ENCODE peak calls at places on chromosomes 13 and 19, in nine cellular contexts. E is heart right ventricle; M is Panc1; K is pancreas; G is CD4-positive, CD25-positive, alpha-beta regulatory T cell; L is heart left ventricle; I is IMR-90; P is astrocyte; J is cardiac muscle cell. B is an unnamed sample. For H3K4me1, the result is how much of the 10 kb centered on the place peaks cover.

GRCh38 chr19:39842693-39843435 is 3.3 kb downstream of the FBL start:
- DNase-seq in E (no peak), M (no peak), P (no peak), I (no peak), J (no peak), G (no peak), L (no peak), K (no peak), B (no peak)

GRCh38 chr13:97275265-97275664 is 53.1 kb downstream of the MBNL2 start:
- DNase-seq in J (peak), K (no peak), I (peak), P (peak), G (no peak), M (no peak), E (no peak), L (no peak), B (no peak)

GRCh38 chr19:42563352-42564210 is 31.1 kb downstream of the CEACAM8 start:
- DNase-seq in E (peak), L (peak), I (peak), J (peak), K (peak), G (peak), P (peak), M (peak), B (no peak)

GRCh38 chr19:51417807-51418152 is 338 bp upstream of the SIGLEC10 start:
- DNase-seq in I (no peak), J (no peak), M (no peak), K (no peak), G (no peak), P (no peak), L (no peak), E (no peak), B (no peak)

GRCh38 chr13:100493418-100493817 is 95.2 kb downstream of the GGACT start:
- DNase-seq in G (no peak), P (peak), E (no peak), I (no peak), M (no peak), K (no peak), L (no peak), J (peak), B (no peak)

GRCh38 chr19:41866284-41866683 is 6.2 kb downstream of the RPS19 start:
- DNase-seq in K (no peak), L (no peak), J (no peak), G (no peak), M (no peak), P (no peak), E (no peak), I (no peak), B (no peak)

GRCh38 chr13:100517135-100517534 is 71.5 kb downstream of the GGACT start:
- DNase-seq in E (no peak), P (no peak), I (no peak), L (no peak), J (no peak), M (no peak), K (peak), G (no peak), B (no peak)

GRCh38 chr13:94028234-94029145 is 451.0 kb downstream of the DCT start:
- DNase-seq in G (no peak), K (no peak), J (peak), P (no peak), E (no peak), I (no peak), L (no peak), M (no peak), B (no peak)

GRCh38 chr13:101139076-101139475 is 277.2 kb downstream of the NALCN start:
- DNase-seq in E (no peak), I (no peak), G (no peak), K (no peak), L (no peak), M (no peak), P (no peak), J (no peak), B (no peak)

GRCh38 chr19:12244370-12244769 is 50.3 kb downstream of the ZNF44 start:
- DNase-seq in K (no peak), P (no peak), M (no peak), E (no peak), I (no peak), G (no peak), J (no peak), L (no peak), B (no peak)

GRCh38 chr13:112431734-112432133 is 55.6 kb downstream of the SPACA7 start:
- DNase-seq in G (no peak), M (no peak), E (no peak), K (no peak), I (no peak), P (no peak), L (no peak), J (no peak), B (no peak)

GRCh38 chr13:99344610-99345208 is 37.5 kb upstream of the GPR183 start:
- DNase-seq in E (no peak), J (no peak), M (no peak), K (no peak), I (no peak), G (no peak), P (no peak), L (no peak), B (no peak)

GRCh38 chr19:30924670-30925069 is 424.6 kb downstream of the TSHZ3 start:
- DNase-seq in I (no peak), M (no peak), K (no peak), J (no peak), E (no peak), P (no peak), L (no peak), G (no peak), B (no peak)

GRCh38 chr19:32566246-32566830 is 14.7 kb upstream of the PDCD5 start:
- DNase-seq in K (no peak), J (peak), G (no peak), M (no peak), I (peak), L (no peak), E (no peak), P (no peak), B (no peak)

GRCh38 chr19:35266904-35267817 is 1.6 kb upstream of the USF2 start:
- DNase-seq in I (peak), G (no peak), P (no peak), K (peak), J (no peak), L (peak), M (no peak), E (peak), B (no peak)

GRCh38 chr19:12064266-12065099 is at the start of gene ZNF844:
- DNase-seq in G (peak), I (peak), P (peak), L (peak), E (peak), K (peak), M (peak), J (peak), B (peak)

GRCh38 chr13:61760102-61760501 is 344.5 kb upstream of the PCDH20 start:
- DNase-seq in K (no peak), P (no peak), E (no peak), M (no peak), J (no peak), L (no peak), I (no peak), G (no peak), B (no peak)

GRCh38 chr13:44651209-44651608 is 75.1 kb upstream of the TSC22D1 start:
- DNase-seq in P (no peak), I (no peak), M (no peak), G (no peak), J (no peak), L (no peak), E (no peak), K (no peak), B (no peak)

GRCh38 chr19:4375164-4375619 is 25.2 kb downstream of the SH3GL1 start:
- DNase-seq in I (no peak), K (peak), L (peak), G (no peak), M (no peak), E (no peak), P (no peak), J (no peak), B (no peak)

GRCh38 chr13:22000191-22000590 is 329.3 kb downstream of the FGF9 start:
- DNase-seq in M (no peak), E (no peak), I (no peak), L (no peak), J (no peak), G (no peak), P (no peak), K (no peak), B (no peak)

GRCh38 chr13:114022876-114023275 is 49.0 kb upstream of the C13orf46 start:
- DNase-seq in I (no peak), G (no peak), M (no peak), K (no peak), J (no peak), P (no peak), L (peak), E (no peak), B (no peak)

GRCh38 chr13:110722971-110723370 is 9.5 kb downstream of the ING1 start:
- DNase-seq in K (no peak), P (no peak), I (no peak), L (no peak), G (no peak), E (no peak), M (no peak), J (no peak), B (no peak)

GRCh38 chr13:65756071-65756671 is 1474.0 kb downstream of the PCDH9 start:
- DNase-seq in M (no peak), I (no peak), E (no peak), J (no peak), L (no peak), K (no peak), P (no peak), G (no peak), B (no peak)

GRCh38 chr19:41376241-41376997 is at the start of gene TMEM91:
- DNase-seq in P (no peak), L (peak), E (peak), J (peak), I (no peak), G (no peak), M (no peak), K (no peak), B (no peak)

GRCh38 chr19:1433119-1434039 is 4.8 kb upstream of the RPS15 start:
- DNase-seq in M (no peak), G (no peak), K (no peak), L (no peak), E (no peak), I (no peak), P (no peak), J (no peak), B (no peak)

GRCh38 chr19:53870485-53870844 is 2.8 kb downstream of the MYADM start:
- DNase-seq in P (no peak), G (no peak), J (no peak), M (no peak), I (no peak), E (no peak), L (no peak), K (no peak), B (no peak)

GRCh38 chr19:30666301-30666803 is 294.2 kb downstream of the ZNF536 start:
- DNase-seq in E (peak), L (no peak), G (peak), K (peak), M (peak), J (peak), P (no peak), I (peak), B (no peak)

GRCh38 chr13:66344770-66345367 is 885.3 kb downstream of the PCDH9 start:
- DNase-seq in M (no peak), P (no peak), I (no peak), G (no peak), E (no peak), J (no peak), L (no peak), K (no peak), B (no peak)

GRCh38 chr13:112348642-112349345 is 27.4 kb upstream of the SPACA7 start:
- DNase-seq in P (no peak), L (no peak), M (no peak), J (no peak), K (no peak), G (no peak), I (no peak), E (no peak), B (no peak)

GRCh38 chr19:37999309-38000213 is 92.6 kb downstream of the SIPA1L3 start:
- DNase-seq in M (peak), I (peak), L (peak), K (no peak), E (peak), G (no peak), J (peak), P (peak), B (no peak)

GRCh38 chr13:98300956-98301641 is 124.0 kb upstream of the RNF113B start:
- DNase-seq in J (peak), K (no peak), I (peak), E (no peak), L (no peak), M (peak), P (peak), G (no peak), B (no peak)

GRCh38 chr13:29591310-29591709 is 4.2 kb downstream of the SLC7A1 start:
- DNase-seq in J (no peak), E (no peak), P (no peak), G (no peak), M (no peak), K (no peak), L (no peak), I (peak), B (no peak)

DNA sequence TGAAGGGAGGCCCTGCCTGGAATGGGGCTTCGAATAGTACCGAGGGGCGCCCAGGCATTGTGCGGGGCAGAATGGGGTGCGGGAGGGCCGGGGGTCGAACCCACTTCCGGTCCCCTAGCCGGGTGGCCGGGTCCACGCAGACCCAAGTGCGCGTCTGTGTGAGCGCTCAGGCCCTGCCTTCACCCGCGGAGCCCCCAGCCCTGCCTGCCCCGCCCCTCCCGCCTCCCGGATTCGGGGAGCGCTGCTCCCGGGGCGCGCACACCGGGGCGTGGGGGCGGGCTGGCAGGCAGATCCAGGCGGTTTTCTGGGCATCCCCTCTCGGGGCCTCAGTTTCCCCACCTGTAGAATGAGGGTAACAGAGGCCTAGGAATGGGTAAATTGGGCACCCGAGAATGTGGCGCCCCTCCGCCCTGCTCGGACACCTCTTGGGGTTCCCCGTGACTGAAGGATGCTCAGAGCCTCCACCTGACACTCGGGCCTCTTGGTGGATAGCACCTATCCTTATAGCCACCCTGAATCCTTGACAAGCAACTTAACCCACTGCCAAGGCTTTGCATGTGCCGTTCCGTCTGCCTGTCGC is 682 bp downstream of the PIK3R2 start:
- DNase-seq in L (peak), K (no peak), E (no peak), G (peak), J (no peak), M (no peak), I (no peak), P (no peak), B (no peak)
- H3K4me1 ChIP-seq in L (half or more), K (under half), E (under half), G (under half), J (under half), M (under half), I (under half), P (under half), B (under half)

GRCh38 chr13:49240017-49240416 is 7.7 kb upstream of the CDADC1 start:
- DNase-seq in L (no peak), P (peak), E (no peak), J (peak), G (peak), M (no peak), K (no peak), I (peak), B (no peak)

GRCh38 chr13:49246850-49247721 is 639 bp upstream of the CDADC1 start:
- DNase-seq in I (no peak), L (no peak), J (no peak), M (no peak), G (no peak), E (no peak), K (no peak), P (no peak), B (no peak)

GRCh38 chr13:49235856-49236431 is 11.8 kb upstream of the CDADC1 start:
- DNase-seq in P (no peak), G (no peak), J (no peak), E (no peak), K (no peak), M (no peak), L (no peak), I (no peak), B (no peak)

GRCh38 chr13:49238621-49239020 is 9.1 kb upstream of the CDADC1 start:
- DNase-seq in I (no peak), P (no peak), K (no peak), J (no peak), L (no peak), G (no peak), E (no peak), M (no peak), B (no peak)

DNA sequence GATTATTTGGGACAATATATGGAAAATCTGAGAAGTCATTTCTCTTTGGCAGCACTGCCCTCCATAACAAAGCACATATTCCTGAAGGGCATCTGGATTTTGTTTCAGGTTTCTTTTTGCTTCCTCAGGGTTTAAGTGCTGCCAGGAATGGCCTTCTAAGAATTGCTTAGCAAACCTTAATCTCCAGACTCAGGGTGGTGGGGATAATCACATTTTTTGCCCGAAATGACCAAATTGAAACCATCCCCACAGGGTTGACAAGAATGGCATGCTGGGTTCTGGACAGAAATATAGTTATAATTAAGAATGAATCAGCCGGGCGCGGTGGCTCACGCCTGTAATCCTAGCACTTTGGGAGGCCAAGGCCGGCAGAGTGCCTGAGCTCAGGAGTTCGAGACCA is 6.4 kb upstream of the CDADC1 start:
- DNase-seq in I (no peak), L (no peak), E (no peak), G (no peak), M (no peak), P (no peak), K (no peak), J (no peak), B (no peak)
- H3K4me1 ChIP-seq in I (under half), L (under half), E (under half), G (under half), M (under half), P (under half), K (under half), J (under half), B (under half)

DNA sequence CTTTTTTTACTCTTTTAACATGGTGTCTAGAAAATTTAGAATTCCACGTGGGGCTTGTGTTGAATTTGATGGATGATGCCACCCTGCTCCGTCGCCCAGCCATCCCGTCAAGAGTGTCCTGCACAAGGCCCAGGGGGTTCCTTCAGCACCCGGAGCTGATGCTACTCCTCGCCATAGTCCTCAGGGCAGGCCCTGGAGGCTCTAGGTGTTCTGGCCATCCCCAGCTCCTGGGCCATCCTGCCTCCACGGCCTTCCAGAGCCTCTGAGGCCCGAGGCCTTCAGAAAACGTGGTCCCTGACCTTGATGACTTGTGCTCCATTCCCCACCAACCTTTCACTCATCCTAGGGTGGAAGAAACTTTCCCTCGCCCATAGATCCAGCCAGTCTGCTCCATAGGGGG is 3.3 kb downstream of the AKT1S1 start:
- DNase-seq in L (no peak), E (no peak), M (no peak), J (no peak), K (no peak), G (no peak), P (no peak), I (no peak), B (no peak)
- H3K4me1 ChIP-seq in L (under half), E (under half), M (under half), J (under half), K (under half), G (under half), P (under half), I (under half), B (under half)

GRCh38 chr13:41019578-41020347 is 647 bp upstream of the ELF1 start:
- DNase-seq in K (no peak), J (no peak), I (no peak), P (no peak), G (no peak), E (no peak), M (no peak), L (no peak), B (no peak)

GRCh38 chr13:41017153-41017552 is 2.0 kb downstream of the ELF1 start:
- DNase-seq in K (no peak), E (no peak), L (no peak), G (peak), M (no peak), J (no peak), P (no peak), I (no peak), B (no peak)

GRCh38 chr13:41019027-41019487 is at the start of gene ELF1:
- DNase-seq in L (peak), I (peak), K (peak), J (peak), E (no peak), M (no peak), P (peak), G (peak), B (no peak)

GRCh38 chr13:41017744-41018582 is 1.2 kb downstream of the ELF1 start:
- DNase-seq in L (no peak), I (peak), J (no peak), K (no peak), M (no peak), P (no peak), E (no peak), G (peak), B (no peak)

GRCh38 chr13:41018583-41018909 is 570 bp downstream of the ELF1 start:
- DNase-seq in L (no peak), I (no peak), K (no peak), G (no peak), P (no peak), E (no peak), J (no peak), M (no peak), B (no peak)
- H3K4me1 ChIP-seq in L (half or more), I (under half), K (under half), G (under half), P (under half), E (half or more), J (under half), M (under half), B (under half)

DNA sequence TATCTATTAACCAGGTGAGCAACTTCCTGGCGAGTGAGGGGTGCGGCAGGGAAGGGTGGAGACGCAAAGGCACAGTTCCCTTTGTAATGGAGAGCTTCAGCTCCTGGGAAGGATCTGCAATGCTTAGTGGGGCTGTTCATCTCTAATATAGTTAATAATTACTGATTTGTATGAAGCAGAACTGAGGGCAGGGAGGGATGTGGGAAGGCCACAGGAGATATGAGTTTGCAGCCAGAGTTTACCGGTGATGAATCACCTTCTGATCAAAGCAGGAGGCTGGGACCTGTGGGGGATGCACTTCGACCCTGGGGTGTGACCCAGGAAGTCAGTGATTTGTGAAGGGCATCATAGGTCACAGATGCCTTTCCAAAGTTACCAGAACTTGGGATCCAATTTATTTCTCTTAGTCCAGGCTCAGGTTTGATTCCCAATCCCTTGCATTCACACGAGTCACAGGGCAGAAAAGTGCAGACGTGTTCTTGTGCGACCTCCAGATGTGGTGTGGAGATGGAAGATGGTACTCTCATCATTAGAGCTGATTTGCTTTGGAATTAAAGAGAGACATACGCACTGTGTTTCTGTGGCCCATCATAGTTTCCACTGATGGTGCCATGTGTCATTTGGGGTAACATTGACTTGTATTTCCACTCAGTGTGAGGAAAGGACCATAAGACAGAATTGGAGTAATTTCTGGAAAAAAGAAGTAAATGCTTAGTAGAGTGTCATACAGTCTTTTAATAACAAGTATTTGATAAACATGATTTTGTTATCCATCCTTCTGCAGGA is 55.0 kb downstream of the LRCH1 start:
- DNase-seq in L (no peak), G (no peak), K (no peak), P (no peak), J (no peak), E (no peak), I (no peak), M (no peak), B (no peak)
- H3K4me1 ChIP-seq in L (half or more), G (under half), K (under half), P (under half), J (under half), E (half or more), I (under half), M (under half), B (under half)

GRCh38 chr13:27262546-27262945 is 8.1 kb upstream of the RASL11A start:
- DNase-seq in J (no peak), M (no peak), P (no peak), G (no peak), I (no peak), K (no peak), E (no peak), L (no peak), B (no peak)
- H3K4me1 ChIP-seq in J (under half), M (half or more), P (under half), G (under half), I (under half), K (under half), E (under half), L (under half), B (under half)

GRCh38 chr19:16367269-16367683 is 42.6 kb downstream of the KLF2 start:
- DNase-seq in L (no peak), K (no peak), E (no peak), G (peak), J (no peak), M (no peak), P (no peak), I (no peak), B (no peak)
- H3K4me1 ChIP-seq in L (under half), K (under half), E (under half), G (half or more), J (under half), M (under half), P (under half), I (under half), B (under half)